ENCODE peak calls at places on chromosomes 7 and 10, in four cellular contexts. One of them, this sample, is unnamed.

GRCh38 chr7:2043316-2044039 is 189.3 kb downstream of the MAD1L1 start:
- DNase-seq in WTC11: peak
- DNase-seq in AG04450: no peak
- DNase-seq in spleen: peak
- DNase-seq in this sample: no peak

GRCh38 chr7:15753834-15754600 is 67.5 kb upstream of the MEOX2 start:
- DNase-seq in WTC11: no peak
- DNase-seq in AG04450: no peak
- DNase-seq in spleen: no peak
- DNase-seq in this sample: no peak

GRCh38 chr7:148330822-148331221 is 259.7 kb upstream of the C7orf33 start:
- DNase-seq in AG04450: no peak
- DNase-seq in WTC11: no peak
- DNase-seq in spleen: no peak
- DNase-seq in this sample: no peak

GRCh38 chr7:101964680-101965079 is 147.3 kb downstream of the CUX1 start:
- DNase-seq in WTC11: no peak
- DNase-seq in AG04450: no peak
- DNase-seq in spleen: no peak
- DNase-seq in this sample: no peak

GRCh38 chr10:20879136-20879535 is 18.0 kb downstream of the NEBL start:
- DNase-seq in WTC11: no peak
- DNase-seq in AG04450: no peak
- DNase-seq in spleen: no peak
- DNase-seq in this sample: no peak

GRCh38 chr10:78931333-78932083 is 137.3 kb upstream of the ZMIZ1 start:
- DNase-seq in AG04450: peak
- DNase-seq in spleen: peak
- DNase-seq in WTC11: no peak
- DNase-seq in this sample: no peak

GRCh38 chr7:30478349-30479228 is at the start of gene NOD1:
- DNase-seq in AG04450: no peak
- DNase-seq in WTC11: peak
- DNase-seq in spleen: peak
- DNase-seq in this sample: no peak

GRCh38 chr7:98420966-98421612 is 20.2 kb upstream of the BAIAP2L1 start:
- DNase-seq in spleen: peak
- DNase-seq in WTC11: peak
- DNase-seq in AG04450: no peak
- DNase-seq in this sample: no peak

GRCh38 chr10:114021135-114021534 is 22.5 kb upstream of the ADRB1 start:
- DNase-seq in WTC11: no peak
- DNase-seq in spleen: no peak
- DNase-seq in AG04450: no peak
- DNase-seq in this sample: no peak

DNA sequence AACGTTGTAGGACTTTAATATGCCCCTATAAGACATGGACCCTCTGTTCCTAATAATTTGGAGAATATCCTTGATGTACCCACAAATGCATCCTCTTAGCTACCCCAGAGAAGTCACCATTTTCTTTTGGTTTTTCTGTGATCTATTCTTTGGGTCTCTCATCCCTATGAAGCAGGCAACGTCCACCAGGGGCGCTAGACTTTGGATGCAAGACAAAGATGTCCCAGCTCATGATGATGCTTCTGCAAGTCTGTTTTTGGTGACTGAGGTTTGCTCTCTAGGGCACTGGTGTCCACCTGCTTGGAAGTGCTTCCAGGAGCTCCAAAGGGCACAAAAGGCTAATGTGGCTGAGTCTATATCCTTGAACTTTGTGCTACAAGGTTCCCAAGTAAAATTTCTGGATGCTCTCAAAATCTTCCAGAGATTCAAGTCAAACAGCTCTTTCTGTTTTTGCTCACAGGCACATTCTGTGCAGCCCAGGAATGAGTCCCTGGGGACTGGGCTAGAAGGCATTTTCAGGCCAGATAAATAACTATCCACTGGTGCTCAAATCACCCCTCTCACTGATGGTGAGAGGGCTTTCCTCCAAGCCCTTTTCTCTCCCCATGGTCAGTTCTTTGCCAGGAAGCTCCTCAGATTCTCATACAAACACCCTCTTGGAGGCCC is 166.4 kb downstream of the C7orf25 start:
- DNase-seq in AG04450: no peak
- DNase-seq in WTC11: peak
- DNase-seq in spleen: no peak
- DNase-seq in this sample: no peak
- TF ChIP-seq CTCF in AG04450: peak
- TF ChIP-seq CTCF in WTC11: peak
- TF ChIP-seq CTCF in spleen: no peak
- TF ChIP-seq CTCF in this sample: peak

DNA sequence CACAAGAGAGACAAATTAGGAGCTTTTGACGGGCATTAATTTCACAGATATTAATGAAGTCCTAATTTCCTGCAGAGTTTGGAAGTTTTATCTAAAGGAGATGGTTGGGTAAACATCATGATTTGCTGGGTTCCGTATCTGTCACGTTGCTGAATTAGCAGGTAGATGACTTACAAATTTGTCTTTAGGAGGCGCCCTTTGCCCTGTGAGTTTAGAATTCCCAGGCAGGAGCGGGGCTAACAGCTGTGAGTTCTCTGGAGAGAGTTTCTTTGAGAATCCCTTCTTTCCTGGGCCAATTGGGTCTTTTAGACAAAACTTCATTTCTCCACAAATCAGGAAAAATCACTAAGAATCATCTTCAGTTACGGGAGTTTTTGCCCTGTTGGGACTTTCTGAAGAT is 63.8 kb downstream of the PRKCQ start:
- DNase-seq in WTC11: peak
- DNase-seq in AG04450: no peak
- DNase-seq in spleen: no peak
- DNase-seq in this sample: no peak
- TF ChIP-seq CTCF in WTC11: no peak
- TF ChIP-seq CTCF in AG04450: no peak
- TF ChIP-seq CTCF in spleen: no peak
- TF ChIP-seq CTCF in this sample: no peak

DNA sequence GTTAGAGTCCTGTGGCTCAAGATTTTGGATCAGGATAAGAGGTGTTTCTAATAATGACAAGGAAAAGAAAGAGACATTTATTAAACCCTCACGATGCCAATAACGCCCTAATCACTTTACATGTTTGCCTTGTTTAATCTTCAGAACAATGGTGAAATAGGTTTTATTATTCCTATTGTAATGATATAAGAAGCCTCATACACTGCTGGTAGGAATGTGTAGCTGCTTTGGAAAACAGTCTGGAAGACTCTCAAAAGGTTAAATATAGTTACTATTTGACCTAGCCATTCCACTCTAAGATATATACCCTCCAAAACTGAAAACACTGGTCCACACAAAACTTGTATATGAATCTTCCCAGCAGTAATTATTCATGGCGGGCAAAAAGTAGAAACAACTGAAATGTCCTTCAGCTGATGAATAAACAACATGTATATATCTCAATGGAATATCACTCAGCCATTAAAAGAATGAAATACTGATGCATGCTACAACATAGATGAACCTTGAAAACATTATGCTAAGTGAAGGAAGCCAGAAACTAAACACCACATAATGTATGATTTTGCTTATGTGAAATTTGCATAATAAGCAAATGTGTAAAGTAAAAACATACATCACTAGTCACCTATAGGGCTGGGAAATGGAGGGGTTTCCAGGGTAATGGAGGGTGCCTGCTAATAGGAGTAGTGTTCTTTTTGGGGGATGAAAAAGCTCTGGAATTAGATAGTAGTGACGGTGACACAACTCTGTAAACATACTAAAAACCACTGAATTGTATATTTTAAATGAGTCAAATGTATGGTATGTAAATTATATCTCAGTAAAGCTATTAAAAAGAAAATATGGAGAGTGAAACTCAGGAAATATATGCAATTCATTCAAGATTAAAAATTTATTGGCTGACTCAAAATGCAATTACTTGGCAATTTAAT is 76.9 kb upstream of the ANK3 start:
- DNase-seq in spleen: no peak
- DNase-seq in WTC11: no peak
- DNase-seq in AG04450: peak
- DNase-seq in this sample: no peak
- TF ChIP-seq CTCF in spleen: no peak
- TF ChIP-seq CTCF in WTC11: no peak
- TF ChIP-seq CTCF in AG04450: peak
- TF ChIP-seq CTCF in this sample: no peak

GRCh38 chr10:129852829-129853228 is 111.2 kb downstream of the EBF3 start:
- DNase-seq in spleen: no peak
- DNase-seq in WTC11: no peak
- DNase-seq in AG04450: no peak
- DNase-seq in this sample: no peak

GRCh38 chr10:129854181-129854580 is 109.9 kb downstream of the EBF3 start:
- DNase-seq in spleen: no peak
- DNase-seq in WTC11: no peak
- DNase-seq in AG04450: no peak
- DNase-seq in this sample: no peak

GRCh38 chr10:129855836-129856563 is 108.1 kb downstream of the EBF3 start:
- DNase-seq in AG04450: no peak
- DNase-seq in WTC11: no peak
- DNase-seq in spleen: no peak
- DNase-seq in this sample: no peak

GRCh38 chr10:129853236-129853946 is 110.7 kb downstream of the EBF3 start:
- DNase-seq in spleen: no peak
- DNase-seq in AG04450: no peak
- DNase-seq in WTC11: no peak
- DNase-seq in this sample: peak

DNA sequence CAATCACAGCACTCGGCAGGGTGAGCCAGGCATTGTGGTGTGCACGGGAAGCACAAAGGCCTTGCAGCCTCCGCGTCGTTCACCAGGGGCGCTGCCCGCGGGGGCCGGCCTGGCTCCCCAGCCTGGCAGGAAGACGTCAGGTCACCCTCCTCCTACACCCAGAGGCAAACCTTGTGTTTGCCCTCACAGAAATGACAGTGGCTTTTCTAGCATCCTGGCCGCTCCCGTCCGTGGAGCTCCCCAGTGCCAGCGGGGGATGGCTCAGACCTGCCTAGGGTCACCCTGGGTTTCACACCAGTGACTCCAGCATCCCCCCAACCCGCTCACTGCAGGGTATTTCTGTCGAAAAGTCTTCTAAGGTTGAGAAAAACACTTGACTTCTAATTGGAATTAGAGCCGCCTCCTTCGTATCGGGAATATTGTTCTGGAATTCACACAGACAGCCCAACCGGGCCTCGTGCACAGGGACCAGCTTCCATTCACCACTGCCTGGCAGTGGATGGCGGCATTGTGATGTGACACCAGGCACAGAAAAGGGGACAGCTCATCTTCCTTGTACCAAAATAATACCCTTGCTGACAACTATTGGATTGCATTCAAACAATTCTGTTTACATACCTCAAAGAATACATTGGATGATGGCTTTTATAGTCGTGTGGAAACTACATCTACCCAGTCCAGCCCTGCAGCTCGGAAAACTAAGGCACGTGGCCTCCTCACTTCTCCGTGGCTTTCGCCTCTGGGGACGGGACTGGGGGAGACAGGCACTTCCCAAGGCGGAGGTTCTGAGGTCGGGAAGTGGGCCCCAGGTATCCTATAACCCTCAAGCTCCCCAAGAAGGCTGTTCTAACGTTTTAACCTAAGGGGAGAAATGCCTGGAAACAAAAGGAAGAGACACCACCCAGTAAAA is 109.0 kb downstream of the EBF3 start:
- DNase-seq in spleen: no peak
- DNase-seq in WTC11: no peak
- DNase-seq in AG04450: no peak
- DNase-seq in this sample: no peak
- TF ChIP-seq CTCF in spleen: no peak
- TF ChIP-seq CTCF in WTC11: no peak
- TF ChIP-seq CTCF in AG04450: no peak
- TF ChIP-seq CTCF in this sample: no peak

This sample was measured in epithelial cell of proximal tubule.